ENCODE peak calls at places on chromosomes 11 and 22, in ten cellular contexts. One of them, this sample, is unnamed.

GRCh38 chr11:118447423-118447822 is 11.1 kb downstream of the KMT2A start:
- DNase-seq in psoas muscle: no peak
- DNase-seq in heart left ventricle: no peak
- DNase-seq in A549: no peak
- DNase-seq in fibroblast of lung: no peak
- DNase-seq in heart right ventricle: no peak
- DNase-seq in coronary artery: no peak
- DNase-seq in dorsolateral prefrontal cortex: no peak
- DNase-seq in H9: no peak
- DNase-seq in HFFc6: no peak
- DNase-seq in this sample: no peak

GRCh38 chr11:32154275-32154674 is 63.4 kb downstream of the RCN1 start:
- DNase-seq in HFFc6: peak
- DNase-seq in coronary artery: no peak
- DNase-seq in fibroblast of lung: peak
- DNase-seq in heart right ventricle: no peak
- DNase-seq in heart left ventricle: no peak
- DNase-seq in dorsolateral prefrontal cortex: no peak
- DNase-seq in H9: no peak
- DNase-seq in A549: no peak
- DNase-seq in psoas muscle: no peak
- DNase-seq in this sample: no peak

GRCh38 chr11:78372114-78372768 is 45.4 kb downstream of the GAB2 start:
- DNase-seq in HFFc6: no peak
- DNase-seq in coronary artery: no peak
- DNase-seq in H9: no peak
- DNase-seq in psoas muscle: no peak
- DNase-seq in fibroblast of lung: no peak
- DNase-seq in A549: no peak
- DNase-seq in heart left ventricle: no peak
- DNase-seq in dorsolateral prefrontal cortex: no peak
- DNase-seq in heart right ventricle: no peak
- DNase-seq in this sample: no peak

GRCh38 chr11:69343401-69344321 is 49.7 kb downstream of the MYEOV start:
- DNase-seq in psoas muscle: no peak
- DNase-seq in coronary artery: peak
- DNase-seq in heart left ventricle: no peak
- DNase-seq in A549: no peak
- DNase-seq in heart right ventricle: no peak
- DNase-seq in dorsolateral prefrontal cortex: no peak
- DNase-seq in H9: peak
- DNase-seq in fibroblast of lung: no peak
- DNase-seq in HFFc6: no peak
- DNase-seq in this sample: peak

GRCh38 chr22:17962168-17962567 is 62.2 kb downstream of the MICAL3 start:
- DNase-seq in heart left ventricle: no peak
- DNase-seq in coronary artery: no peak
- DNase-seq in H9: no peak
- DNase-seq in psoas muscle: no peak
- DNase-seq in dorsolateral prefrontal cortex: no peak
- DNase-seq in A549: no peak
- DNase-seq in heart right ventricle: no peak
- DNase-seq in fibroblast of lung: no peak
- DNase-seq in HFFc6: no peak
- DNase-seq in this sample: no peak

GRCh38 chr22:26903030-26903856 is 245.9 kb downstream of the MIAT start:
- DNase-seq in fibroblast of lung: no peak
- DNase-seq in heart right ventricle: no peak
- DNase-seq in coronary artery: no peak
- DNase-seq in heart left ventricle: no peak
- DNase-seq in dorsolateral prefrontal cortex: no peak
- DNase-seq in A549: no peak
- DNase-seq in HFFc6: no peak
- DNase-seq in H9: peak
- DNase-seq in psoas muscle: no peak
- DNase-seq in this sample: no peak

GRCh38 chr11:2751523-2752203 is 51.9 kb upstream of the KCNQ1OT1 start:
- DNase-seq in coronary artery: no peak
- DNase-seq in HFFc6: no peak
- DNase-seq in heart right ventricle: no peak
- DNase-seq in dorsolateral prefrontal cortex: peak
- DNase-seq in H9: no peak
- DNase-seq in heart left ventricle: no peak
- DNase-seq in psoas muscle: no peak
- DNase-seq in A549: no peak
- DNase-seq in fibroblast of lung: no peak
- DNase-seq in this sample: no peak

GRCh38 chr11:125165111-125165663 is 636 bp downstream of the PKNOX2 start:
- DNase-seq in HFFc6: no peak
- DNase-seq in heart right ventricle: no peak
- DNase-seq in A549: peak
- DNase-seq in dorsolateral prefrontal cortex: no peak
- DNase-seq in coronary artery: no peak
- DNase-seq in psoas muscle: peak
- DNase-seq in heart left ventricle: peak
- DNase-seq in H9: no peak
- DNase-seq in fibroblast of lung: peak
- DNase-seq in this sample: no peak

GRCh38 chr11:95524328-95525036 is 265.1 kb downstream of the FAM76B start:
- DNase-seq in heart left ventricle: no peak
- DNase-seq in coronary artery: no peak
- DNase-seq in H9: no peak
- DNase-seq in HFFc6: no peak
- DNase-seq in A549: no peak
- DNase-seq in psoas muscle: no peak
- DNase-seq in fibroblast of lung: no peak
- DNase-seq in heart right ventricle: no peak
- DNase-seq in dorsolateral prefrontal cortex: no peak
- DNase-seq in this sample: no peak

GRCh38 chr11:12245549-12245986 is 131.8 kb upstream of the PARVA start:
- DNase-seq in psoas muscle: no peak
- DNase-seq in heart right ventricle: no peak
- DNase-seq in H9: no peak
- DNase-seq in heart left ventricle: no peak
- DNase-seq in coronary artery: no peak
- DNase-seq in A549: no peak
- DNase-seq in HFFc6: no peak
- DNase-seq in dorsolateral prefrontal cortex: no peak
- DNase-seq in fibroblast of lung: peak
- DNase-seq in this sample: no peak

GRCh38 chr22:50656122-50657070 is 16.2 kb upstream of the SHANK3 start:
- DNase-seq in coronary artery: no peak
- DNase-seq in heart left ventricle: peak
- DNase-seq in H9: no peak
- DNase-seq in HFFc6: peak
- DNase-seq in fibroblast of lung: peak
- DNase-seq in A549: peak
- DNase-seq in psoas muscle: peak
- DNase-seq in dorsolateral prefrontal cortex: no peak
- DNase-seq in heart right ventricle: peak
- DNase-seq in this sample: peak

GRCh38 chr11:132520199-132520598 is 1012.1 kb downstream of the OPCML start:
- DNase-seq in coronary artery: no peak
- DNase-seq in fibroblast of lung: no peak
- DNase-seq in H9: no peak
- DNase-seq in psoas muscle: no peak
- DNase-seq in heart left ventricle: no peak
- DNase-seq in A549: no peak
- DNase-seq in dorsolateral prefrontal cortex: no peak
- DNase-seq in heart right ventricle: no peak
- DNase-seq in HFFc6: peak
- DNase-seq in this sample: no peak

GRCh38 chr22:35914665-35915476 is 113.8 kb downstream of the RBFOX2 start:
- DNase-seq in heart left ventricle: peak
- DNase-seq in A549: peak
- DNase-seq in heart right ventricle: peak
- DNase-seq in H9: peak
- DNase-seq in HFFc6: peak
- DNase-seq in fibroblast of lung: peak
- DNase-seq in coronary artery: no peak
- DNase-seq in dorsolateral prefrontal cortex: no peak
- DNase-seq in psoas muscle: no peak
- DNase-seq in this sample: no peak

GRCh38 chr11:99937330-99937729 is 749.8 kb upstream of the ARHGAP42 start:
- DNase-seq in H9: no peak
- DNase-seq in heart right ventricle: no peak
- DNase-seq in dorsolateral prefrontal cortex: no peak
- DNase-seq in A549: no peak
- DNase-seq in HFFc6: no peak
- DNase-seq in heart left ventricle: no peak
- DNase-seq in fibroblast of lung: no peak
- DNase-seq in psoas muscle: no peak
- DNase-seq in coronary artery: no peak
- DNase-seq in this sample: no peak

DNA sequence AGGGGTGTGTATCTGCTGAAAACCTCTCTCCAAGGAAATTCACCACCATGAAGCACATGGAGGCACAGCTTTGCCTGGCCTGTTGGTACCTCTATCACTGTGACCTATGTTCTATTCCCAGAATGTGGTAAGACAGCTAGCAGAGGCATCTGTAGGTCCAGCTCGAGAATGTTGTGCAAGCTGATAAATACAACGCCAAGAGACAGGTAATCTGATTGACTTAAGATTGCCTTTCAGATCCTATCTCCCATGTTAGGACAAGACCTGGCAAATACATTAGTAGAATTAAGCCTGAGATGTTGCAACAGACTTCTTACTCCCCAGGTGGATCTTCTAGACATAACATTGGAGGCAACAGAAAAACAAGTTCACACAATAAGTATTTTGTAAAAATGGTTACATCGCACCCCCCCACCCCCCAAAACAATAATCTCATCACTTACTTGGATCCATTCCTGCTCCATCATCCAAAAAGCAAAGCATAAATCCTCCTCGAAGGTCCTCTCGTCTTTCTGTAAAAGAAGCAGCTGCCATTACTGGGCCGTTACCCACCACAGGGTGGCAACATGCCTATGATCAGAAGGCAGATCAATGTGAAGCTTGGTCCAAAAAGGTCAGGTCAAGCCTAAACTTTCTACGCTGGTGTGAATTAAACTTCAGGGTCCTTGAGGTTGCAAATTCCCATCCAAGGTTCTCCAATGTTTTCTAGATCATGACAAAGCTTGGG is 18.5 kb downstream of the MORC2 start:
- DNase-seq in A549: no peak
- DNase-seq in dorsolateral prefrontal cortex: no peak
- DNase-seq in HFFc6: no peak
- DNase-seq in fibroblast of lung: no peak
- DNase-seq in heart left ventricle: no peak
- DNase-seq in psoas muscle: no peak
- DNase-seq in coronary artery: no peak
- DNase-seq in H9: no peak
- DNase-seq in heart right ventricle: no peak
- DNase-seq in this sample: peak
- TF ChIP-seq CTCF in A549: no peak
- TF ChIP-seq CTCF in dorsolateral prefrontal cortex: no peak
- TF ChIP-seq CTCF in HFFc6: peak
- TF ChIP-seq CTCF in fibroblast of lung: peak
- TF ChIP-seq CTCF in heart left ventricle: no peak
- TF ChIP-seq CTCF in psoas muscle: no peak
- TF ChIP-seq CTCF in coronary artery: no peak
- TF ChIP-seq CTCF in H9: no peak
- TF ChIP-seq CTCF in heart right ventricle: no peak
- TF ChIP-seq CTCF in this sample: peak

GRCh38 chr11:93249437-93250210 is 51.8 kb upstream of the SLC36A4 start:
- DNase-seq in fibroblast of lung: peak
- DNase-seq in psoas muscle: no peak
- DNase-seq in HFFc6: no peak
- DNase-seq in A549: no peak
- DNase-seq in heart right ventricle: no peak
- DNase-seq in dorsolateral prefrontal cortex: no peak
- DNase-seq in H9: no peak
- DNase-seq in coronary artery: no peak
- DNase-seq in heart left ventricle: no peak
- DNase-seq in this sample: no peak

GRCh38 chr11:93251922-93252321 is 54.1 kb upstream of the SLC36A4 start:
- DNase-seq in psoas muscle: no peak
- DNase-seq in heart left ventricle: no peak
- DNase-seq in H9: no peak
- DNase-seq in HFFc6: no peak
- DNase-seq in heart right ventricle: no peak
- DNase-seq in fibroblast of lung: no peak
- DNase-seq in dorsolateral prefrontal cortex: no peak
- DNase-seq in A549: no peak
- DNase-seq in coronary artery: no peak
- DNase-seq in this sample: no peak

GRCh38 chr11:93253111-93253510 is 55.3 kb upstream of the SLC36A4 start:
- DNase-seq in fibroblast of lung: no peak
- DNase-seq in HFFc6: no peak
- DNase-seq in dorsolateral prefrontal cortex: no peak
- DNase-seq in heart left ventricle: no peak
- DNase-seq in coronary artery: no peak
- DNase-seq in H9: no peak
- DNase-seq in heart right ventricle: no peak
- DNase-seq in A549: no peak
- DNase-seq in psoas muscle: no peak
- DNase-seq in this sample: no peak

GRCh38 chr11:93244018-93244417 is 46.2 kb upstream of the SLC36A4 start:
- DNase-seq in H9: no peak
- DNase-seq in fibroblast of lung: no peak
- DNase-seq in heart left ventricle: no peak
- DNase-seq in dorsolateral prefrontal cortex: no peak
- DNase-seq in HFFc6: no peak
- DNase-seq in A549: no peak
- DNase-seq in coronary artery: no peak
- DNase-seq in psoas muscle: no peak
- DNase-seq in heart right ventricle: no peak
- DNase-seq in this sample: no peak

GRCh38 chr11:93248602-93249001 is 50.8 kb upstream of the SLC36A4 start:
- DNase-seq in fibroblast of lung: peak
- DNase-seq in dorsolateral prefrontal cortex: no peak
- DNase-seq in A549: no peak
- DNase-seq in H9: no peak
- DNase-seq in heart right ventricle: no peak
- DNase-seq in HFFc6: peak
- DNase-seq in coronary artery: no peak
- DNase-seq in psoas muscle: no peak
- DNase-seq in heart left ventricle: no peak
- DNase-seq in this sample: no peak
- TF ChIP-seq CTCF in fibroblast of lung: peak
- TF ChIP-seq CTCF in dorsolateral prefrontal cortex: no peak
- TF ChIP-seq CTCF in A549: no peak
- TF ChIP-seq CTCF in H9: peak
- TF ChIP-seq CTCF in heart right ventricle: no peak
- TF ChIP-seq CTCF in HFFc6: peak
- TF ChIP-seq CTCF in coronary artery: no peak
- TF ChIP-seq CTCF in psoas muscle: peak
- TF ChIP-seq CTCF in heart left ventricle: no peak
- TF ChIP-seq CTCF in this sample: peak

GRCh38 chr22:19477321-19478085 is 1.5 kb downstream of the UFD1 start:
- DNase-seq in heart right ventricle: no peak
- DNase-seq in HFFc6: no peak
- DNase-seq in heart left ventricle: no peak
- DNase-seq in A549: no peak
- DNase-seq in psoas muscle: no peak
- DNase-seq in H9: no peak
- DNase-seq in dorsolateral prefrontal cortex: no peak
- DNase-seq in coronary artery: no peak
- DNase-seq in fibroblast of lung: peak
- DNase-seq in this sample: no peak
- TF ChIP-seq CTCF in heart right ventricle: no peak
- TF ChIP-seq CTCF in HFFc6: peak
- TF ChIP-seq CTCF in heart left ventricle: peak
- TF ChIP-seq CTCF in A549: peak
- TF ChIP-seq CTCF in psoas muscle: no peak
- TF ChIP-seq CTCF in H9: no peak
- TF ChIP-seq CTCF in dorsolateral prefrontal cortex: peak
- TF ChIP-seq CTCF in coronary artery: peak
- TF ChIP-seq CTCF in fibroblast of lung: peak
- TF ChIP-seq CTCF in this sample: peak

GRCh38 chr11:84993386-84993785 is 633.8 kb downstream of the DLG2 start:
- DNase-seq in heart left ventricle: no peak
- DNase-seq in psoas muscle: no peak
- DNase-seq in HFFc6: no peak
- DNase-seq in dorsolateral prefrontal cortex: no peak
- DNase-seq in coronary artery: no peak
- DNase-seq in heart right ventricle: no peak
- DNase-seq in fibroblast of lung: no peak
- DNase-seq in H9: peak
- DNase-seq in A549: no peak
- DNase-seq in this sample: no peak
- TF ChIP-seq CTCF in heart left ventricle: no peak
- TF ChIP-seq CTCF in psoas muscle: no peak
- TF ChIP-seq CTCF in HFFc6: peak
- TF ChIP-seq CTCF in dorsolateral prefrontal cortex: no peak
- TF ChIP-seq CTCF in coronary artery: no peak
- TF ChIP-seq CTCF in heart right ventricle: no peak
- TF ChIP-seq CTCF in fibroblast of lung: no peak
- TF ChIP-seq CTCF in H9: peak
- TF ChIP-seq CTCF in A549: no peak
- TF ChIP-seq CTCF in this sample: no peak

This sample was measured in osteocyte.